ENCODE peak calls at places on chromosomes 12 and 14, in ten cellular contexts. Q is astrocyte of the cerebellum, V is A549, T is lung, I is AG09309, Y is upper lobe of right lung, J is HepG2, O is K562, E is keratinocyte, M is Peyer's patch. Z is an unnamed sample.

GRCh38 chr12:71731439-71732356 is 23.0 kb upstream of the RAB21 start:
- DNase-seq in Q (no peak), I (no peak), O (no peak), E (no peak), T (no peak), M (no peak), Y (no peak), V (peak; percentile 36), J (peak; percentile 79), Z (peak; percentile 48)

GRCh38 chr14:22422238-22422637 is 166.8 kb downstream of the DAD1 start:
- DNase-seq in I (no peak), V (no peak), E (no peak), O (no peak), M (no peak), J (no peak), Y (no peak), T (no peak), Q (no peak), Z (no peak)

GRCh38 chr12:50955697-50956096 is 3.4 kb downstream of the HIGD1C start:
- DNase-seq in Q (no peak), M (no peak), J (no peak), Y (no peak), I (no peak), T (no peak), O (no peak), E (no peak), V (no peak), Z (no peak)

GRCh38 chr12:25692115-25693035 is 139.3 kb upstream of the LMNTD1 start:
- DNase-seq in T (no peak), M (no peak), I (peak; percentile 95), Q (peak; percentile 28), E (no peak), J (no peak), V (no peak), Y (no peak), O (no peak), Z (peak; percentile 91)

GRCh38 chr14:28057286-28058011 is 709.1 kb upstream of the FOXG1 start:
- DNase-seq in T (no peak), Y (no peak), J (no peak), I (no peak), E (no peak), V (no peak), O (no peak), Q (no peak), M (no peak), Z (no peak)

GRCh38 chr14:104827173-104828055 is 26.5 kb downstream of the ZBTB42 start:
- DNase-seq in Y (peak; percentile 81), V (peak; percentile 76), T (peak; percentile 57), J (peak; percentile 76), Q (no peak), I (no peak), E (no peak), O (peak; percentile 74), M (peak; percentile 38), Z (peak; percentile 24)

GRCh38 chr14:58638231-58639205 is 756 bp downstream of the DACT1 start:
- DNase-seq in Q (no peak), J (no peak), M (no peak), O (peak; percentile 7), Y (peak; percentile 70), I (no peak), V (peak; percentile 10), E (no peak), T (no peak), Z (peak; percentile 36)

GRCh38 chr12:31732926-31733548 is 4.2 kb upstream of the AMN1 start:
- DNase-seq in J (peak; percentile 70), I (peak; percentile 29), E (peak; percentile 91), M (no peak), T (no peak), Q (peak; percentile 63), V (peak; percentile 96), O (peak; percentile 55), Y (no peak), Z (peak; percentile 75)

GRCh38 chr12:26627335-26627734 is 205.7 kb downstream of the ITPR2 start:
- DNase-seq in T (no peak), E (no peak), V (no peak), Q (no peak), O (no peak), J (peak; percentile 64), M (no peak), I (no peak), Y (no peak), Z (no peak)

GRCh38 chr14:77161011-77161410 is 19.4 kb upstream of the ZDHHC22 start:
- DNase-seq in I (no peak), V (no peak), O (no peak), M (no peak), J (no peak), Y (no peak), E (no peak), T (no peak), Q (no peak), Z (no peak)

GRCh38 chr12:91819132-91819447 is 326.6 kb downstream of the BTG1 start:
- DNase-seq in T (no peak), Q (no peak), O (no peak), Y (no peak), M (no peak), J (no peak), V (no peak), I (no peak), E (no peak), Z (peak; percentile 85)

GRCh38 chr12:27501956-27502562 is 21.9 kb upstream of the PPFIBP1 start:
- DNase-seq in I (no peak), Q (no peak), V (no peak), O (no peak), T (no peak), Y (no peak), J (no peak), E (no peak), M (no peak), Z (no peak)

GRCh38 chr12:96989916-96990315 is 82.9 kb downstream of the NEDD1 start:
- DNase-seq in V (peak; percentile 54), Q (no peak), J (peak; percentile 26), E (no peak), I (no peak), O (peak; percentile 27), Y (no peak), M (no peak), T (no peak), Z (no peak)
- TF ChIP-seq CTCF in V (peak; percentile 21), Q (peak; percentile 41), J (peak; percentile 71), E (peak; percentile 71), I (no peak), O (peak; percentile 57), Y (no peak), M (no peak), T (no peak), Z (no peak)

GRCh38 chr14:62031504-62031903 is 269.3 kb downstream of the SNAPC1 start:
- DNase-seq in Q (no peak), Y (no peak), O (no peak), V (no peak), M (no peak), E (no peak), T (no peak), I (no peak), J (no peak), Z (no peak)

GRCh38 chr14:62030387-62030786 is 268.2 kb downstream of the SNAPC1 start:
- DNase-seq in E (no peak), Q (no peak), J (no peak), T (no peak), M (no peak), V (no peak), I (no peak), Y (no peak), O (no peak), Z (no peak)

GRCh38 chr14:62027958-62028357 is 265.7 kb downstream of the SNAPC1 start:
- DNase-seq in T (no peak), V (no peak), M (no peak), I (no peak), Q (no peak), J (no peak), E (no peak), O (no peak), Y (no peak), Z (no peak)

DNA sequence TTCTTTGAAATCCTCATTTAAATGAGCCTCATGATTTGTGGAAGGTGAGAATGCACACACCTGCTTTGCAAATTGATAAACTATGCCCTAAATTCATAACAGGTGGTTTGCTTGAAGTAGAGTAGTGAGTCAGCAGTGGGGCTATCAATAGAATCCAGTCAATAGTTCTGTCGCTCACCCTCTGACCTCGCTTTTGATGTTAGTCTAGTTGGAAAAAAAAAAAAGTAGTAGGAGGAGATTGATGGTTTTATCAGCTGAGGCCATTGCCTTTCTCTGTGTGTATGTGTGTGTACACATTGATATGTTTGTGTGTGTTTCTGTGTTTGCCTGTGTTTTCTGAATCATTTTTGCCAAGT is 267.3 kb downstream of the SNAPC1 start:
- DNase-seq in Y (no peak), T (no peak), M (no peak), E (no peak), O (no peak), Q (no peak), I (no peak), V (no peak), J (no peak), Z (no peak)
- H3K4me3 ChIP-seq in Y (no peak overlapping the region), T (no peak overlapping the region), M (no peak overlapping the region), E (no peak overlapping the region), O (no peak overlapping the region), Q (no peak overlapping the region), I (no peak overlapping the region), V (no peak overlapping the region), J (no peak overlapping the region), Z (no peak overlapping the region)

GRCh38 chr14:35121026-35121886 is 534 bp downstream of the PPP2R3C start:
- DNase-seq in V (no peak), J (no peak), Y (peak; percentile 66), O (no peak), M (no peak), Q (no peak), I (no peak), E (no peak), T (no peak), Z (peak; percentile 6)

GRCh38 chr14:35123388-35123703 is 994 bp downstream of the PRORP start:
- DNase-seq in E (no peak), O (no peak), M (no peak), V (no peak), J (no peak), Q (no peak), Y (no peak), I (no peak), T (no peak), Z (no peak)

GRCh38 chr14:35124127-35124526 is 1.8 kb downstream of the PRORP start:
- DNase-seq in Y (no peak), T (no peak), O (no peak), M (no peak), V (no peak), Q (no peak), J (no peak), E (no peak), I (no peak), Z (no peak)

GRCh38 chr14:35121887-35122695 is at the start of the genes PPP2R3C and PRORP:
- DNase-seq in E (peak; percentile 79), M (peak; percentile 91), J (peak; percentile 98), Q (peak; percentile 86), T (peak; percentile 95), Y (peak; percentile 96), V (peak; percentile 99), O (peak; percentile 88), I (peak; percentile 72), Z (peak; percentile 91)

GRCh38 chr14:35122696-35123387 is 490 bp downstream of the PRORP start:
- DNase-seq in V (no peak), T (no peak), I (no peak), Q (peak; percentile 19), Y (no peak), J (peak; percentile 69), M (no peak), E (peak; percentile 13), O (no peak), Z (peak; percentile 54)
- TF ChIP-seq CTCF in V (no peak), T (no peak), I (no peak), Q (no peak), Y (no peak), J (peak; percentile 12), M (no peak), E (no peak), O (no peak), Z (no peak)

GRCh38 chr14:90815567-90815816 is 738 bp downstream of the TTC7B start:
- DNase-seq in I (no peak), O (no peak), E (no peak), J (no peak), Q (no peak), M (no peak), Y (no peak), T (no peak), V (no peak), Z (no peak)
- H3K4me3 ChIP-seq in I (peak overlapping the region; percentile 80), O (peak overlapping the region; percentile 65), E (peak overlapping the region; percentile 78), J (peak overlapping the region; percentile 65), Q (peak overlapping the region; percentile 63), M (peak overlapping the region; percentile 64), Y (peak overlapping the region; percentile 69), T (peak overlapping the region; percentile 75), V (peak overlapping the region; percentile 90), Z (peak overlapping the region; percentile 76)

Z was measured in AG10803.